ENCODE peak calls at places on chromosomes 13 and 19, in seven cellular contexts. A, D, K, R, S, F and O are unnamed samples.

GRCh38 chr19:19662866-19663291 is 597 bp downstream of the ATP13A1 start:
- DNase-seq in A (no peak), K (peak), F (peak), S (peak), R (no peak), D (no peak), O (no peak)

GRCh38 chr19:42528354-42529247 is at the start of gene CEACAM1:
- DNase-seq in S (no peak), F (peak), R (no peak), A (no peak), D (peak), K (no peak), O (peak)

GRCh38 chr19:23788415-23788814 is 29.7 kb upstream of the ZNF681 start:
- DNase-seq in K (no peak), D (no peak), F (no peak), A (no peak), S (no peak), R (no peak), O (no peak)

GRCh38 chr19:13398780-13399726 is 107.2 kb downstream of the CACNA1A start:
- DNase-seq in K (no peak), R (no peak), A (no peak), S (no peak), D (no peak), F (no peak), O (no peak)

GRCh38 chr13:51970251-51970793 is 40.9 kb downstream of the ATP7B start:
- DNase-seq in A (no peak), K (no peak), R (no peak), S (no peak), D (no peak), F (no peak), O (no peak)

GRCh38 chr19:7509625-7510024 is 6.3 kb upstream of the ZNF358 start:
- DNase-seq in K (no peak), S (no peak), F (no peak), D (no peak), A (no peak), R (no peak), O (no peak)

GRCh38 chr13:59533561-59534337 is 630.0 kb downstream of the DIAPH3 start:
- DNase-seq in F (no peak), D (no peak), S (no peak), K (no peak), R (no peak), A (no peak), O (no peak)

GRCh38 chr19:33392341-33393285 is 19.1 kb downstream of the CEBPG start:
- DNase-seq in A (no peak), R (peak), F (peak), D (no peak), K (no peak), S (peak), O (no peak)

GRCh38 chr13:108682714-108683113 is 53.3 kb downstream of the MYO16 start:
- DNase-seq in D (no peak), K (no peak), S (no peak), A (no peak), F (no peak), R (no peak), O (no peak)

GRCh38 chr13:57443494-57443893 is 188.1 kb upstream of the PCDH17 start:
- DNase-seq in D (no peak), K (no peak), A (no peak), F (no peak), R (no peak), S (no peak), O (no peak)

GRCh38 chr19:7368456-7368855 is 19.7 kb downstream of the ARHGEF18 start:
- DNase-seq in K (no peak), A (no peak), R (peak), D (no peak), S (no peak), F (peak), O (no peak)

GRCh38 chr19:51185069-51185867 is 39.6 kb upstream of the CD33 start:
- DNase-seq in F (no peak), S (no peak), K (no peak), D (no peak), A (no peak), R (no peak), O (no peak)

GRCh38 chr13:34430294-34430693 is 511.8 kb upstream of the NBEA start:
- DNase-seq in K (no peak), R (no peak), F (no peak), S (no peak), D (no peak), A (no peak), O (no peak)

GRCh38 chr13:95319551-95320274 is 18.5 kb upstream of the ABCC4 start:
- DNase-seq in D (no peak), K (no peak), R (no peak), S (no peak), F (no peak), A (no peak), O (no peak)